ENCODE peak calls at places on chromosomes 16 and 17, in four cellular contexts. D is AG09309, C is AG04450, A is brain microvascular endothelial cell. P is an unnamed sample.

GRCh38 chr16:12539185-12539929 is 264.3 kb downstream of the CPPED1 start:
- DNase-seq in A (peak; percentile 70), D (peak; percentile 61), C (no peak), P (peak; percentile 22)

GRCh38 chr17:12365805-12366204 is 299.9 kb upstream of the MYOCD start:
- DNase-seq in A (no peak), C (peak; percentile 16), D (peak; percentile 10), P (no peak)

GRCh38 chr17:78674156-78674555 is 97.0 kb upstream of the DNAH17 start:
- DNase-seq in A (no peak), D (no peak), C (no peak), P (no peak)

GRCh38 chr17:36485805-36486203 is 677 bp upstream of the ZNHIT3 start:
- DNase-seq in D (no peak), C (no peak), A (no peak), P (no peak)

GRCh38 chr16:1917665-1918111 is 527 bp downstream of the HS3ST6 start:
- DNase-seq in D (no peak), A (no peak), C (no peak), P (no peak)

GRCh38 chr16:85642762-85643281 is 29.7 kb downstream of the GSE1 start:
- DNase-seq in A (no peak), C (no peak), D (no peak), P (no peak)

GRCh38 chr17:82407255-82407654 is 10.9 kb upstream of the HEXD start:
- DNase-seq in A (peak; percentile 14), D (no peak), C (no peak), P (no peak)

GRCh38 chr16:1007284-1007850 is 25.8 kb downstream of the SOX8 start:
- DNase-seq in C (no peak), D (no peak), A (no peak), P (no peak)

GRCh38 chr17:65559802-65560627 is 1.4 kb downstream of the AXIN2 start:
- DNase-seq in C (no peak), D (no peak), A (no peak), P (no peak)

GRCh38 chr16:12917653-12918052 is 16.3 kb downstream of the SHISA9 start:
- DNase-seq in C (no peak), A (no peak), D (no peak), P (no peak)

GRCh38 chr17:75318615-75319222 is 29.5 kb upstream of the SLC25A19 start:
- DNase-seq in D (no peak), A (no peak), C (no peak), P (no peak)

GRCh38 chr16:31568577-31569359 is 41.1 kb downstream of the AHSP start:
- DNase-seq in A (no peak), C (no peak), D (no peak), P (peak; percentile 3)

GRCh38 chr16:31569360-31569717 is 41.6 kb downstream of the AHSP start:
- DNase-seq in D (no peak), C (no peak), A (no peak), P (no peak)
- H3K4me3 ChIP-seq in D (no peak overlapping the region), C (no peak overlapping the region), A (no peak overlapping the region), P (no peak overlapping the region)

GRCh38 chr17:81119223-81120148 is 45.8 kb upstream of the PVALEF start:
- DNase-seq in D (peak; percentile 41), A (peak; percentile 92), C (peak; percentile 88), P (peak; percentile 92)
- TF ChIP-seq CTCF in D (no peak), A (peak; percentile 19), C (peak; percentile 17), P (no peak)

GRCh38 chr17:79803997-79804855 is 7.3 kb upstream of the CBX8 start:
- DNase-seq in A (no peak), C (no peak), D (no peak), P (no peak)
- H3K4me3 ChIP-seq in A (no peak overlapping the region), C (peak overlapping the region; percentile 31), D (no peak overlapping the region), P (no peak overlapping the region)

DNA sequence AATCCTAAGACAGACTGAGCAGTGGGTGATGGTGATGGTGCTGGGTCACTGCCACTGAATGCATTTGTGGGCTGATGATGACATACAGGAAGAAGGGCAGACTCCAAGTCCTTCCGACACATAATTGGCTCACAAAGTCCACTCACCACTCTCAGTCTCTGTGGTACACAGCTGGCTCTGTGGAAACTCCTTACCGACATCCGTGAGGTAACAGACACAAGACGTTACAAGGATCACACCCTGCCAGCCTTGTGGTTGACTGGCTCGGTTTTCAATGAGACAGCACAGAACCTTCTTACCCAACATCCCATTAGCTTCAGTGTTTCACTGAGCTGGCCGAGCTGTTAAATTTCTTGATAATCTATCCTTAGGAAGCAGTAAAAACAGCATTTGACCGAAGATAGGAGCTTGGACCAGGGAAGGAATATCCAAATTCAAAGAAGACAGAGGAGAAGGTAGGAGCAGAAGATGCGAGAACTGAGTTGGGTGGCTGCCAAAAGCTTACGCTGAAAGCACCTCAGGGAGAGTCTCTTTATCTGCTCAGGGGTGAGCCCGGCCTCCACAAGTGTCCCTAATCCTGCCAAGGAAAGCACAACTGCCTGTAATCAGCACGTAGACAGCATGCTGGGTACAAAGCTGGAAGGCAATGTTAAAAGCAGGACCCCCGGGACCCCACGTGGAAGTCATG is 5.5 kb upstream of the MXRA7 start:
- DNase-seq in C (peak; percentile 90), D (peak; percentile 100), A (peak; percentile 99), P (peak; percentile 100)
- TF ChIP-seq CTCF in C (no peak), D (no peak), A (no peak), P (no peak)

GRCh38 chr16:65816556-65816955 is 549.9 kb upstream of the CDH5 start:
- DNase-seq in D (no peak), A (no peak), C (no peak), P (peak; percentile 8)

GRCh38 chr16:65817066-65817465 is 549.4 kb upstream of the CDH5 start:
- DNase-seq in D (no peak), A (no peak), C (no peak), P (no peak)

GRCh38 chr16:65817799-65818198 is 548.7 kb upstream of the CDH5 start:
- DNase-seq in D (no peak), A (no peak), C (no peak), P (no peak)

GRCh38 chr16:65815707-65816106 is 550.8 kb upstream of the CDH5 start:
- DNase-seq in C (no peak), D (no peak), A (no peak), P (no peak)
- H3K4me3 ChIP-seq in C (no peak overlapping the region), D (no peak overlapping the region), A (no peak overlapping the region), P (no peak overlapping the region)

GRCh38 chr16:67431077-67431804 is at the start of gene HSD11B2:
- DNase-seq in A (no peak), D (no peak), C (no peak), P (peak; percentile 36)
- TF ChIP-seq CTCF in A (no peak), D (no peak), C (peak; percentile 7), P (no peak)